ENCODE peak calls at places on chromosome 19, in five cellular contexts. One of them, this sample, is unnamed.
A peak's percentile ranks its signal among the peaks of the same experiment; 100 is the strongest.

GRCh38 chr19:799076-799881 is 2.0 kb downstream of the PTBP1 start:
- DNase-seq in foreskin fibroblast: peak; percentile 61
- DNase-seq in heart left ventricle: peak; percentile 21
- DNase-seq in dorsolateral prefrontal cortex: no peak
- DNase-seq in AG04449: no peak
- DNase-seq in this sample: peak; percentile 55

GRCh38 chr19:38199340-38199739 is 24.7 kb downstream of the DPF1 start:
- DNase-seq in foreskin fibroblast: no peak
- DNase-seq in heart left ventricle: no peak
- DNase-seq in dorsolateral prefrontal cortex: no peak
- DNase-seq in AG04449: no peak
- DNase-seq in this sample: no peak

GRCh38 chr19:51607920-51608562 is 22.2 kb downstream of the SIGLEC5 start:
- DNase-seq in foreskin fibroblast: peak; percentile 69
- DNase-seq in heart left ventricle: peak; percentile 80
- DNase-seq in dorsolateral prefrontal cortex: peak; percentile 53
- DNase-seq in AG04449: no peak
- DNase-seq in this sample: peak; percentile 67

GRCh38 chr19:10295305-10295846 is 5.6 kb downstream of the ICAM5 start:
- DNase-seq in foreskin fibroblast: peak; percentile 37
- DNase-seq in heart left ventricle: no peak
- DNase-seq in dorsolateral prefrontal cortex: no peak
- DNase-seq in AG04449: no peak
- DNase-seq in this sample: no peak

GRCh38 chr19:18002347-18002850 is 5.6 kb upstream of the ARRDC2 start:
- DNase-seq in foreskin fibroblast: no peak
- DNase-seq in heart left ventricle: peak; percentile 64
- DNase-seq in dorsolateral prefrontal cortex: no peak
- DNase-seq in AG04449: no peak
- DNase-seq in this sample: peak; percentile 55

GRCh38 chr19:58261600-58261967 is 17.2 kb upstream of the ZNF8 start:
- DNase-seq in foreskin fibroblast: no peak
- DNase-seq in heart left ventricle: no peak
- DNase-seq in dorsolateral prefrontal cortex: no peak
- DNase-seq in AG04449: no peak
- DNase-seq in this sample: no peak

GRCh38 chr19:58584498-58585441 is 11.6 kb upstream of the MZF1 start:
- DNase-seq in foreskin fibroblast: no peak
- DNase-seq in heart left ventricle: no peak
- DNase-seq in dorsolateral prefrontal cortex: peak; percentile 16
- DNase-seq in AG04449: no peak
- DNase-seq in this sample: no peak

GRCh38 chr19:17719730-17720486 is 628 bp downstream of the MAP1S start:
- DNase-seq in foreskin fibroblast: no peak
- DNase-seq in heart left ventricle: no peak
- DNase-seq in dorsolateral prefrontal cortex: no peak
- DNase-seq in AG04449: no peak
- DNase-seq in this sample: peak; percentile 33

GRCh38 chr19:56566904-56567273 is 379 bp upstream of the ZNF470 start:
- DNase-seq in foreskin fibroblast: peak; percentile 71
- DNase-seq in heart left ventricle: peak; percentile 70
- DNase-seq in dorsolateral prefrontal cortex: peak; percentile 38
- DNase-seq in AG04449: no peak
- DNase-seq in this sample: peak; percentile 62

GRCh38 chr19:13842294-13843103 is 34.4 kb upstream of the NANOS3 start:
- DNase-seq in foreskin fibroblast: peak; percentile 92
- DNase-seq in heart left ventricle: peak; percentile 92
- DNase-seq in dorsolateral prefrontal cortex: no peak
- DNase-seq in AG04449: no peak
- DNase-seq in this sample: peak; percentile 84

GRCh38 chr19:32498641-32499200 is 82.3 kb upstream of the PDCD5 start:
- DNase-seq in foreskin fibroblast: no peak
- DNase-seq in heart left ventricle: no peak
- DNase-seq in dorsolateral prefrontal cortex: no peak
- DNase-seq in AG04449: no peak
- DNase-seq in this sample: no peak

GRCh38 chr19:2494447-2495129 is 18.7 kb downstream of the GADD45B start:
- DNase-seq in foreskin fibroblast: peak; percentile 84
- DNase-seq in heart left ventricle: peak; percentile 87
- DNase-seq in dorsolateral prefrontal cortex: no peak
- DNase-seq in AG04449: no peak
- DNase-seq in this sample: peak; percentile 81

GRCh38 chr19:2495130-2495641 is 19.3 kb downstream of the GADD45B start:
- DNase-seq in foreskin fibroblast: peak; percentile 80
- DNase-seq in heart left ventricle: peak; percentile 88
- DNase-seq in dorsolateral prefrontal cortex: no peak
- DNase-seq in AG04449: no peak
- DNase-seq in this sample: peak; percentile 86

GRCh38 chr19:2495651-2496316 is 19.9 kb downstream of the GADD45B start:
- DNase-seq in foreskin fibroblast: peak; percentile 45
- DNase-seq in heart left ventricle: peak; percentile 69
- DNase-seq in dorsolateral prefrontal cortex: no peak
- DNase-seq in AG04449: no peak
- DNase-seq in this sample: no peak

GRCh38 chr19:2492870-2493269 is 16.9 kb downstream of the GADD45B start:
- DNase-seq in foreskin fibroblast: no peak
- DNase-seq in heart left ventricle: no peak
- DNase-seq in dorsolateral prefrontal cortex: no peak
- DNase-seq in AG04449: no peak
- DNase-seq in this sample: no peak

GRCh38 chr19:2494084-2494446 is 18.1 kb downstream of the GADD45B start:
- DNase-seq in foreskin fibroblast: peak; percentile 89
- DNase-seq in heart left ventricle: no peak
- DNase-seq in dorsolateral prefrontal cortex: no peak
- DNase-seq in AG04449: no peak
- DNase-seq in this sample: no peak
- H3K4me3 ChIP-seq in foreskin fibroblast: peak overlapping the region; percentile 62
- H3K4me3 ChIP-seq in heart left ventricle: peak overlapping the region; percentile 68
- H3K4me3 ChIP-seq in dorsolateral prefrontal cortex: peak overlapping the region; percentile 67
- H3K4me3 ChIP-seq in AG04449: peak overlapping the region; percentile 65
- H3K4me3 ChIP-seq in this sample: no peak overlapping the region

GRCh38 chr19:7393459-7393858 is 44.7 kb downstream of the ARHGEF18 start:
- DNase-seq in foreskin fibroblast: no peak
- DNase-seq in heart left ventricle: no peak
- DNase-seq in dorsolateral prefrontal cortex: no peak
- DNase-seq in AG04449: no peak
- DNase-seq in this sample: no peak

GRCh38 chr19:7393934-7394508 is 45.3 kb downstream of the ARHGEF18 start:
- DNase-seq in foreskin fibroblast: no peak
- DNase-seq in heart left ventricle: no peak
- DNase-seq in dorsolateral prefrontal cortex: no peak
- DNase-seq in AG04449: no peak
- DNase-seq in this sample: no peak

GRCh38 chr19:7395793-7396192 is 47.1 kb downstream of the ARHGEF18 start:
- DNase-seq in foreskin fibroblast: no peak
- DNase-seq in heart left ventricle: no peak
- DNase-seq in dorsolateral prefrontal cortex: no peak
- DNase-seq in AG04449: no peak
- DNase-seq in this sample: no peak

GRCh38 chr19:7395360-7395781 is 46.6 kb downstream of the ARHGEF18 start:
- DNase-seq in foreskin fibroblast: peak; percentile 38
- DNase-seq in heart left ventricle: no peak
- DNase-seq in dorsolateral prefrontal cortex: no peak
- DNase-seq in AG04449: no peak
- DNase-seq in this sample: no peak

DNA sequence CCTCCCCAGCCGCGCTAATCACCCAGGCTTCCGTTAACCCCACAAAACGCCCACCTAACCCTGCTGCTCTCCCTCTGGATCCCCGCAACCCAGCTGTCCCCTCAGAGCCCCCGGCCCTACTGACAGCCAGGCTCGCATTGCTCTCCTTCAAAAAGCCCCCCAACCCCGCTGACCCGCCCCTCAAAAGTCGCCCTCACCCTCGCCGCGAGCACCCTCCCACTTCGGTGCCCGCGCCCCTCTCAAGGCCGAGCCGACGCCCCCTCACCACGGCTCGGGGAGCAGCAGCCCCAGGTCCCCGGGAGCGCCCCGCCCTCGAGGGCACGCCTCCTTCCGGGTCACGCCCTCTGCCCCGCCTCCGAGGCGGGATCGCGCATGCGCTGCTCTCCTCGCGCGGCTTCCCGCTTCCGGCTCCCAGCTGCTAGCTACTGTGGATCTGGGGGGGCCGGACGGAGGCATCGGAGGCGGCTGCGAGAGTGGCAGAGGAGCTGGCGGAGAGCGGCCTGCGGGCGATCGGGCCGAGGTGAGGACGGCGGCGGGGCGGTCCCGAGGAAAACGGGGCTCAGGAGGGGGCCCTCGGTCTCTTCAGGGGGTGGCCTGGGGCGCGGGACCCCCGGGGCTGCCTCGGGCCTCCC is 46.1 kb downstream of the ARHGEF18 start:
- DNase-seq in foreskin fibroblast: peak; percentile 96
- DNase-seq in heart left ventricle: peak; percentile 91
- DNase-seq in dorsolateral prefrontal cortex: peak; percentile 85
- DNase-seq in AG04449: peak; percentile 21
- DNase-seq in this sample: peak; percentile 92
- TF ChIP-seq CTCF in foreskin fibroblast: no peak
- TF ChIP-seq CTCF in heart left ventricle: no peak
- TF ChIP-seq CTCF in dorsolateral prefrontal cortex: peak; percentile 15
- TF ChIP-seq CTCF in AG04449: peak; percentile 9
- TF ChIP-seq CTCF in this sample: no peak

DNA sequence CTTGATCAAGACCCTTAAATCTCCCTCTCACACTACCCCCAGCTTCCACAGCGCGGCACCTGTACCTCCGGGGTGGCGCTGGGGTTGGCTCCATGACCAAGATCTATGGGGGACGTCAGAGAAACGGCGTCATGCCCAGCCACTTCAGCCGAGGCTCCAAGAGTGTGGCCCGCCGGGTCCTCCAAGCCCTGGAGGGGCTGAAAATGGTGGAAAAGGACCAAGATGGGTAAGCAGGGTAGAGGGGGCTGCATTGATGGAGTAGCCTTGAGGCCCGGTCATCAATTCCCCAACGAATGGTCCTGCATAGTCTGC is 8.1 kb upstream of the CD79A start:
- DNase-seq in foreskin fibroblast: no peak
- DNase-seq in heart left ventricle: no peak
- DNase-seq in dorsolateral prefrontal cortex: no peak
- DNase-seq in AG04449: no peak
- DNase-seq in this sample: no peak
- H3K4me3 ChIP-seq in foreskin fibroblast: no peak overlapping the region
- H3K4me3 ChIP-seq in heart left ventricle: no peak overlapping the region
- H3K4me3 ChIP-seq in dorsolateral prefrontal cortex: no peak overlapping the region
- H3K4me3 ChIP-seq in AG04449: no peak overlapping the region
- H3K4me3 ChIP-seq in this sample: no peak overlapping the region

GRCh38 chr19:39413903-39414608 is 1.6 kb downstream of the PLEKHG2 start:
- DNase-seq in foreskin fibroblast: peak; percentile 62
- DNase-seq in heart left ventricle: no peak
- DNase-seq in dorsolateral prefrontal cortex: no peak
- DNase-seq in AG04449: no peak
- DNase-seq in this sample: peak; percentile 54

GRCh38 chr19:39411832-39412099 is 703 bp upstream of the PLEKHG2 start:
- DNase-seq in foreskin fibroblast: peak; percentile 95
- DNase-seq in heart left ventricle: peak; percentile 90
- DNase-seq in dorsolateral prefrontal cortex: peak; percentile 95
- DNase-seq in AG04449: no peak
- DNase-seq in this sample: peak; percentile 91

GRCh38 chr19:39412100-39412866 is at the start of gene PLEKHG2:
- DNase-seq in foreskin fibroblast: peak; percentile 100
- DNase-seq in heart left ventricle: peak; percentile 97
- DNase-seq in dorsolateral prefrontal cortex: peak; percentile 98
- DNase-seq in AG04449: peak; percentile 99
- DNase-seq in this sample: peak; percentile 96

GRCh38 chr19:39413269-39413902 is 917 bp downstream of the PLEKHG2 start:
- DNase-seq in foreskin fibroblast: peak; percentile 79
- DNase-seq in heart left ventricle: peak; percentile 90
- DNase-seq in dorsolateral prefrontal cortex: no peak
- DNase-seq in AG04449: no peak
- DNase-seq in this sample: peak; percentile 61

DNA sequence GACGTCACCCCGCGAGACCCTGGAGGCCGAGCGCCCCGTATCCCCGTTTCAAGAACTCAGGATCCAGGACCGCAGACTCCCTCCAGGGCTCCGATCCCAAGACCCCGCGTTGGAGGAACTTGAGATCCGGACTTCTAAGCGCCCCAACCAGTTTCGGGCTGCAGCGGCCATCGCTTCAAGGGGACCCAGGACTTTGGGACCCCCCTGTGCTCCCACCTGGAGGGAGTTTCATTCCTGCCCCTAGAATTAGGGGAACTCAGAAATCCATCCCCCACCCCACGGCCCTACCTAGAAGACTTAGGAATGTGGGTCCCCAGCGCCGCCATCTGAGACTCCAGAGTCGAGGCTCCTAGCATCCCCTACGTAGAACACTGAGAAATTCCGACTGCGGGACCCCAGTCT is 399 bp downstream of the PLEKHG2 start:
- DNase-seq in foreskin fibroblast: no peak
- DNase-seq in heart left ventricle: no peak
- DNase-seq in dorsolateral prefrontal cortex: no peak
- DNase-seq in AG04449: no peak
- DNase-seq in this sample: no peak
- TF ChIP-seq CTCF in foreskin fibroblast: no peak
- TF ChIP-seq CTCF in heart left ventricle: no peak
- TF ChIP-seq CTCF in dorsolateral prefrontal cortex: no peak
- TF ChIP-seq CTCF in AG04449: no peak
- TF ChIP-seq CTCF in this sample: no peak

GRCh38 chr19:23415034-23415433 is 19.8 kb upstream of the ZNF91 start:
- DNase-seq in foreskin fibroblast: no peak
- DNase-seq in heart left ventricle: no peak
- DNase-seq in dorsolateral prefrontal cortex: no peak
- DNase-seq in AG04449: no peak
- DNase-seq in this sample: no peak

GRCh38 chr19:23420824-23421223 is 25.6 kb upstream of the ZNF91 start:
- DNase-seq in foreskin fibroblast: no peak
- DNase-seq in heart left ventricle: no peak
- DNase-seq in dorsolateral prefrontal cortex: no peak
- DNase-seq in AG04449: no peak
- DNase-seq in this sample: no peak

GRCh38 chr19:23410155-23410554 is 14.9 kb upstream of the ZNF91 start:
- DNase-seq in foreskin fibroblast: no peak
- DNase-seq in heart left ventricle: no peak
- DNase-seq in dorsolateral prefrontal cortex: no peak
- DNase-seq in AG04449: no peak
- DNase-seq in this sample: no peak

DNA sequence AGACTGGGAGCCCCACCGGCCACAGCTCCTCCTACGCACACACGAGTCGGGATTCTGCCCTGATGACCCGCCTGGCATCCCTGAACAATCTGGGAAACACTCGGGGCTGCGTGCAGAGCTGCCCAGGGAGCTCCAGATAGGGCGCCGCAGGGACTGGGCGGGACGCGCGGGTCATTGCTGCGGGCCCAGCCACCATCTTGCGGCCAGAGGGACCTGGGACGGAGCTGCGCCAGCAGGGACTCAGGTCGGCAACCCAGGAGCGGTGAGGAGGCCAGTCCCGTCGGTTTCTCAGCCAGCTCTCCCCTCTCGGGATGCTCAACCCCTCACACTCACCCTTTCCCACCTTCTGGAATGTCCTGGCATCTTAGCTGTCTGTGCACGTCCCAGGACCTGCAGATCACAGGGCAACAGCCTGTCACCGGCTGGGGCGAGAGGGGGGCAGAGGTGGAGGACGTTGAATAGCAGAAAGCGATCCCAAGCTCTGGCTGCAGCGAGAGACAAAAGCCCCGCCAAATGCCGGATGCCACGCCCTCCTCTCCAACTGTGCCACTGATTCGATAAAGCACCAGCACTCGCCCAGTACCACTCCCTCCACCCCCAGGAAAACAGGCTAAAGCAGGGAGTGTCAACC is 20.4 kb upstream of the ZNF91 start:
- DNase-seq in foreskin fibroblast: peak; percentile 13
- DNase-seq in heart left ventricle: peak; percentile 36
- DNase-seq in dorsolateral prefrontal cortex: no peak
- DNase-seq in AG04449: no peak
- DNase-seq in this sample: no peak
- H3K4me3 ChIP-seq in foreskin fibroblast: no peak overlapping the region
- H3K4me3 ChIP-seq in heart left ventricle: peak overlapping the region; percentile 58
- H3K4me3 ChIP-seq in dorsolateral prefrontal cortex: peak overlapping the region; percentile 49
- H3K4me3 ChIP-seq in AG04449: peak overlapping the region; percentile 18
- H3K4me3 ChIP-seq in this sample: peak overlapping the region; percentile 10

GRCh38 chr19:35986664-35987570 is 8.1 kb upstream of the SDHAF1 start:
- DNase-seq in foreskin fibroblast: peak; percentile 41
- DNase-seq in heart left ventricle: peak; percentile 34
- DNase-seq in dorsolateral prefrontal cortex: peak; percentile 33
- DNase-seq in AG04449: no peak
- DNase-seq in this sample: no peak
- TF ChIP-seq CTCF in foreskin fibroblast: no peak
- TF ChIP-seq CTCF in heart left ventricle: no peak
- TF ChIP-seq CTCF in dorsolateral prefrontal cortex: no peak
- TF ChIP-seq CTCF in AG04449: no peak
- TF ChIP-seq CTCF in this sample: no peak